ENCODE peak calls at places on chromosomes 13 and 19, in six cellular contexts. Z, J, D, K, Y and Q are unnamed samples.

GRCh38 chr19:48760514-48761221 is 5.3 kb downstream of the FGF21 start:
- DNase-seq in Y (no peak), Z (no peak), K (no peak), J (no peak), D (peak), Q (no peak)

GRCh38 chr19:8831832-8832131 is 322 bp downstream of the ZNF558 start:
- DNase-seq in K (no peak), Y (no peak), J (no peak), D (no peak), Z (peak), Q (no peak)

GRCh38 chr13:73303858-73304257 is 245.1 kb downstream of the KLF5 start:
- DNase-seq in K (no peak), D (no peak), Y (peak), J (no peak), Z (peak), Q (no peak)

GRCh38 chr13:81582381-81582780 is 1241.5 kb upstream of the SPRY2 start:
- DNase-seq in J (no peak), D (no peak), Y (no peak), K (no peak), Z (no peak), Q (no peak)

GRCh38 chr13:110320645-110321044 is 13.6 kb downstream of the COL4A2 start:
- DNase-seq in Z (no peak), K (no peak), J (no peak), Y (no peak), D (no peak), Q (no peak)

GRCh38 chr19:7676376-7676775 is 514 bp upstream of the MCEMP1 start:
- DNase-seq in K (no peak), D (peak), Y (no peak), Z (no peak), J (no peak), Q (no peak)

GRCh38 chr13:106533940-106534843 is 1.3 kb downstream of the EFNB2 start:
- DNase-seq in D (peak), J (peak), Y (peak), Z (no peak), K (peak), Q (peak)

GRCh38 chr19:29882719-29883105 is 59.3 kb upstream of the URI1 start:
- DNase-seq in D (no peak), J (no peak), Y (no peak), K (no peak), Z (no peak), Q (no peak)

GRCh38 chr19:54133312-54133956 is 4.1 kb upstream of the CNOT3 start:
- DNase-seq in D (no peak), Y (no peak), K (no peak), Z (no peak), J (no peak), Q (no peak)

GRCh38 chr13:29282096-29282495 is 313.4 kb downstream of the SLC7A1 start:
- DNase-seq in J (no peak), K (no peak), Y (no peak), D (no peak), Z (no peak), Q (no peak)

GRCh38 chr13:78604782-78605611 is 1.6 kb upstream of the POU4F1 start:
- DNase-seq in Y (peak), J (no peak), K (peak), D (no peak), Z (no peak), Q (no peak)

GRCh38 chr19:10915511-10916091 is 12.8 kb downstream of the YIPF2 start:
- DNase-seq in J (no peak), K (no peak), Z (peak), D (no peak), Y (peak), Q (no peak)

GRCh38 chr19:35760711-35761349 is 2.9 kb downstream of the PROSER3 start:
- DNase-seq in D (no peak), Z (no peak), Y (no peak), K (no peak), J (no peak), Q (no peak)

GRCh38 chr13:43787998-43788397 is 1.2 kb upstream of the ENOX1 start:
- DNase-seq in D (no peak), K (peak), Z (no peak), Y (no peak), J (no peak), Q (no peak)

GRCh38 chr19:30168760-30169159 is 203.4 kb upstream of the ZNF536 start:
- DNase-seq in Z (no peak), J (no peak), K (no peak), Y (no peak), D (no peak), Q (no peak)

GRCh38 chr13:30898721-30899188 is 7.3 kb upstream of the MEDAG start:
- DNase-seq in J (no peak), D (peak), Z (peak), Y (peak), K (no peak), Q (peak)

GRCh38 chr13:30892966-30893365 is 13.1 kb upstream of the MEDAG start:
- DNase-seq in J (no peak), D (peak), Z (no peak), K (no peak), Y (no peak), Q (peak)

GRCh38 chr13:30900952-30901749 is 4.9 kb upstream of the MEDAG start:
- DNase-seq in Y (no peak), D (no peak), K (no peak), J (no peak), Z (no peak), Q (no peak)

GRCh38 chr13:30898070-30898469 is 8.0 kb upstream of the MEDAG start:
- DNase-seq in K (no peak), J (no peak), Y (no peak), Z (no peak), D (no peak), Q (no peak)

GRCh38 chr13:30895773-30896172 is 10.3 kb upstream of the MEDAG start:
- DNase-seq in Y (peak), K (no peak), Z (peak), D (peak), J (no peak), Q (peak)
- TF ChIP-seq CTCF in Y (no peak), K (no peak), Z (peak), D (no peak), J (no peak), Q (no peak)

GRCh38 chr13:51647067-51647466 is 62.8 kb downstream of the WDFY2 start:
- DNase-seq in D (no peak), Y (no peak), K (no peak), J (no peak), Z (no peak), Q (no peak)

GRCh38 chr13:51643882-51644281 is 59.6 kb downstream of the WDFY2 start:
- DNase-seq in Y (peak), D (no peak), Z (peak), J (no peak), K (no peak), Q (no peak)

GRCh38 chr13:51644649-51645048 is 60.4 kb downstream of the WDFY2 start:
- DNase-seq in J (no peak), Y (peak), D (no peak), K (no peak), Z (no peak), Q (no peak)

GRCh38 chr13:51646041-51646670 is 61.9 kb downstream of the WDFY2 start:
- DNase-seq in K (no peak), Y (no peak), D (no peak), J (no peak), Z (no peak), Q (no peak)

GRCh38 chr13:51645154-51645650 is 60.9 kb downstream of the WDFY2 start:
- DNase-seq in K (peak), Z (peak), D (no peak), J (no peak), Y (peak), Q (no peak)
- TF ChIP-seq CTCF in K (no peak), Z (no peak), D (no peak), J (no peak), Y (no peak), Q (no peak)

GRCh38 chr19:40513741-40514315 is 47.0 kb downstream of the SPTBN4 start:
- DNase-seq in D (no peak), Z (no peak), K (no peak), Y (no peak), J (no peak), Q (no peak)
- TF ChIP-seq CTCF in D (no peak), Z (no peak), K (no peak), Y (no peak), J (no peak), Q (no peak)

GRCh38 chr19:13574933-13575332 is 68.7 kb upstream of the CACNA1A start:
- DNase-seq in J (no peak), K (no peak), Z (no peak), Y (no peak), D (no peak), Q (no peak)

GRCh38 chr19:13583114-13583513 is 76.8 kb upstream of the CACNA1A start:
- DNase-seq in J (no peak), D (no peak), Z (no peak), Y (no peak), K (no peak), Q (no peak)

GRCh38 chr19:13583753-13584152 is 77.5 kb upstream of the CACNA1A start:
- DNase-seq in Z (no peak), Y (no peak), J (no peak), D (no peak), K (no peak), Q (no peak)

GRCh38 chr19:13576726-13577125 is 70.4 kb upstream of the CACNA1A start:
- DNase-seq in K (no peak), Z (no peak), Y (no peak), J (no peak), D (no peak), Q (no peak)

GRCh38 chr19:13579388-13580060 is 73.2 kb upstream of the CACNA1A start:
- DNase-seq in D (no peak), J (no peak), K (no peak), Z (peak), Y (no peak), Q (no peak)
- TF ChIP-seq CTCF in D (no peak), J (no peak), K (no peak), Z (no peak), Y (no peak), Q (no peak)

GRCh38 chr13:33312150-33312908 is 26.8 kb upstream of the STARD13 start:
- DNase-seq in Z (no peak), D (no peak), Y (peak), J (no peak), K (no peak), Q (no peak)
- TF ChIP-seq CTCF in Z (peak), D (peak), Y (peak), J (no peak), K (no peak), Q (peak)

DNA sequence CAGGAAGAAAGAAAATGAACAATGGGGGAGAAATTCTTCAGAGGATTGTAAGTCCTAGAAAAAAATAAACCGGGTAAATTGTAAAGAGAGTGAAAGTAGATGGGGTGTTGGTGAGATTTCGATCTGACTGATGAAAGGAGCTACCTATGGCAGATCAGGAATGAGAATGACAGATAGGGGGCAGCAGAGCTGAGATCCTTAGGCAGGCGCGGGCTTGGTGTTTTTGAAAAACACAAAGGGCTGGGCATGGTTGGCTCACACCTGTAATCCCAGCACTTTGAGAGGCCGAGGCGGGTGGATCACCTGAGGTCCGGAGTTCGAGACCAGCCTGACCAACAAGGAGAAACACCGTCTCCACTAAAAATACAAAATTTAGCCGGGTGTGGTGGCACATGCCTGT is 1468.6 kb upstream of the SLC10A2 start:
- DNase-seq in J (no peak), K (no peak), Y (no peak), D (no peak), Z (no peak), Q (no peak)
- TF ChIP-seq CTCF in J (no peak), K (no peak), Y (no peak), D (no peak), Z (no peak), Q (no peak)

DNA sequence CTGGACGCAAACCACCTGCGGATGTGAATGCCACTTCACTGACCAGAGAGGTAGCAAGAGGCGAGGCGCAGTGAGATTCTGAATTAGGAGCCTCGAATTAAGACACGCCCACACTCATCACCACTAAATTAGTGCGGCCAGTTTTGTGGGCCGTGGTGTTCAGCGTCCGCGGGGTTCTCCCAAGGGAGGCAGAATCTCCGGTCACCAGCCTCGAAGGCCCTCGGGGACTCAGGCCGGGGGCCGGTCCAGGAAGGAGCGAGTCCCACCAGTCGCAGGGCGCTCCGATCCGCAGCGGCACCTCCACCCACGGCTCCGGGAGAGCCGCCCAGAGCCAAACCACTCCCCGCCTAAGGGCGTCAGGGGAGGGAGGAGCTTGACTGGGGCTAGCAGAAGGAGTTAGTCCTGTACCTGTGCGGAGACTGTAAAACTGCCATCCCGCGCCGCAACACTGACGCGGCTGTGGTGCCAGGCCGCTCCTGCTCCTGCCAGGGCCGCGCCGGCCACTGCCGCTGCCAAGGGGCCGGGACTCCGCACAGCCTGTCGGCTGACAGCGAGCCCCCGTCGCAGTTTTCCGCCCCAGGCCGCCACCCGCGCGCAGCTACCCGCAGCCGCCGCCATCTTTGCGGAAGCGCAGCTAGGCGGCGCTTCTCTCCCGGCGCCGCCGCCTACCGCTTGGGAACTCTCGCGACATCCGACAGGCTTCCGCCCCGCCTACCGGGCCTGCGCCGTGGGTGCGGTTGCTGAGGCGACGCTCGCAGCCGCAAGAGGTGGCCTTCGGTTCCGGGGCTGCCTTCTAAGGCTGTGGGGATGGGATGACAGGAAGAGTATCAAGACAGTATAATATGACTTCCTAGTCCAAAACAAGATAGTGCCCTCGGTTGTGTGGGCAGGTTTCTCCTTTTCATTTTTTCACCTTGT is at the start of gene MICU2:
- DNase-seq in K (peak), Y (peak), D (peak), Z (peak), J (peak), Q (peak)
- TF ChIP-seq CTCF in K (no peak), Y (no peak), D (no peak), Z (peak), J (no peak), Q (no peak)